ENCODE peak calls at places on chromosomes 3 and 15, in six cellular contexts. Z, A, X, C, P and I are unnamed samples.

GRCh38 chr15:34709866-34710265 is 44.9 kb downstream of the GJD2 start:
- DNase-seq in C (peak; percentile 34), X (peak; percentile 15), P (peak; percentile 4), A (no peak), Z (peak; percentile 12), I (no peak)

GRCh38 chr3:35790764-35791163 is 151.4 kb downstream of the ARPP21 start:
- DNase-seq in C (no peak), Z (no peak), A (no peak), X (no peak), P (no peak), I (no peak)

GRCh38 chr15:40498418-40498817 is 27.6 kb downstream of the CHST14 start:
- DNase-seq in C (peak; percentile 85), A (no peak), Z (peak; percentile 45), P (peak; percentile 83), X (no peak), I (no peak)

GRCh38 chr15:78093242-78094020 is 1.1 kb downstream of the SH2D7 start:
- DNase-seq in A (no peak), C (peak; percentile 27), Z (peak; percentile 96), X (no peak), P (peak; percentile 90), I (no peak)

GRCh38 chr3:119579366-119580147 is at the start of gene ADPRH:
- DNase-seq in Z (peak; percentile 68), P (peak; percentile 54), C (no peak), X (peak; percentile 75), A (peak; percentile 61), I (no peak)

GRCh38 chr3:107963581-107963980 is 127.2 kb downstream of the CD47 start:
- DNase-seq in A (no peak), C (no peak), Z (no peak), P (no peak), X (no peak), I (no peak)

GRCh38 chr15:57085267-57085666 is 166.8 kb downstream of the TCF12 start:
- DNase-seq in X (no peak), Z (no peak), P (peak; percentile 13), C (no peak), A (no peak), I (no peak)

GRCh38 chr3:157464283-157464682 is 27.6 kb downstream of the PTX3 start:
- DNase-seq in P (no peak), Z (peak; percentile 62), C (no peak), A (no peak), X (no peak), I (no peak)

GRCh38 chr3:57582470-57583168 is 14.5 kb downstream of the ARF4 start:
- DNase-seq in Z (no peak), A (peak; percentile 12), X (peak; percentile 26), P (no peak), C (peak; percentile 33), I (peak; percentile 36)